ENCODE peak calls at places on chromosomes 1 and 21, in four cellular contexts. L is uterus, G is PC-3, V is adrenal gland. E is an unnamed sample. For H3K36me3, the result is how much of the 10 kb centered on the place peaks cover.

GRCh38 chr1:220906561-220907334 is 27.5 kb downstream of the HLX start:
- DNase-seq in L (no peak), G (peak), V (no peak), E (peak)

GRCh38 chr1:94922756-94923465 is 4.0 kb downstream of the CNN3 start:
- DNase-seq in L (no peak), G (no peak), V (no peak), E (no peak)

GRCh38 chr1:85091647-85092295 is 43.5 kb upstream of the MCOLN3 start:
- DNase-seq in L (no peak), G (no peak), V (no peak), E (no peak)

GRCh38 chr1:94801919-94802546 is 18.1 kb upstream of the SLC44A3 start:
- DNase-seq in L (peak), G (peak), V (peak), E (no peak)

GRCh38 chr1:1280782-1281481 is 696 bp downstream of the SCNN1D start:
- DNase-seq in L (no peak), G (no peak), V (no peak), E (no peak)

GRCh38 chr1:20727746-20728316 is 4.7 kb downstream of the SH2D5 start:
- DNase-seq in L (no peak), G (no peak), V (no peak), E (no peak)

GRCh38 chr1:203534526-203534925 is 40.6 kb downstream of the OPTC start:
- DNase-seq in L (peak), G (peak), V (peak), E (peak)

GRCh38 chr1:107785506-107786213 is 179.3 kb downstream of the VAV3 start:
- DNase-seq in L (no peak), G (no peak), V (no peak), E (no peak)

GRCh38 chr21:40433575-40433974 is 413.4 kb downstream of the DSCAM start:
- DNase-seq in L (no peak), G (no peak), V (no peak), E (no peak)

GRCh38 chr1:225378880-225379279 is 49.0 kb downstream of the LBR start:
- DNase-seq in L (no peak), G (peak), V (no peak), E (no peak)

GRCh38 chr21:35086357-35086756 is 37.3 kb upstream of the RUNX1 start:
- DNase-seq in L (no peak), G (peak), V (no peak), E (no peak)

GRCh38 chr1:201648911-201649775 is 110.2 kb downstream of the NAV1 start:
- DNase-seq in L (peak), G (no peak), V (no peak), E (peak)

GRCh38 chr1:74729741-74730478 is 2.9 kb downstream of the CRYZ start:
- DNase-seq in L (no peak), G (peak), V (no peak), E (peak)

GRCh38 chr21:39022901-39023693 is 160.2 kb downstream of the PSMG1 start:
- DNase-seq in L (peak), G (no peak), V (peak), E (no peak)

GRCh38 chr1:47710075-47711071 is 272.5 kb downstream of the FOXD2 start:
- DNase-seq in L (peak), G (peak), V (peak), E (peak)

GRCh38 chr1:86976664-86977063 is 62.2 kb downstream of the HS2ST1 start:
- DNase-seq in L (no peak), G (no peak), V (no peak), E (no peak)

GRCh38 chr1:44318097-44319088 is 36.7 kb downstream of the ERI3 start:
- DNase-seq in L (peak), G (peak), V (peak), E (peak)

GRCh38 chr21:45601551-45601950 is 42.0 kb upstream of the PCBP3 start:
- DNase-seq in L (peak), G (no peak), V (no peak), E (no peak)

GRCh38 chr1:156584813-156585212 is 5.3 kb downstream of the TTC24 start:
- DNase-seq in L (no peak), G (peak), V (no peak), E (no peak)

GRCh38 chr1:24112381-24113169 is 640 bp upstream of the MYOM3 start:
- DNase-seq in L (peak), G (peak), V (peak), E (peak)

GRCh38 chr1:244273845-244274619 is 177.7 kb downstream of the ADSS2 start:
- DNase-seq in L (peak), G (peak), V (peak), E (peak)

GRCh38 chr1:28185071-28185470 is 8.6 kb upstream of the PTAFR start:
- DNase-seq in L (no peak), G (no peak), V (no peak), E (no peak)

GRCh38 chr1:15936025-15936424 is 39.9 kb downstream of the ZBTB17 start:
- DNase-seq in L (no peak), G (no peak), V (no peak), E (no peak)

GRCh38 chr1:154329551-154330131 is 4.3 kb downstream of the ATP8B2 start:
- DNase-seq in L (no peak), G (no peak), V (no peak), E (no peak)

GRCh38 chr1:52676249-52676903 is 21.8 kb downstream of the COA7 start:
- DNase-seq in L (no peak), G (no peak), V (peak), E (no peak)

GRCh38 chr1:16458801-16459200 is 18.3 kb downstream of the NECAP2 start:
- DNase-seq in L (no peak), G (no peak), V (no peak), E (no peak)

GRCh38 chr1:110346690-110347089 is 7.5 kb downstream of the RBM15 start:
- DNase-seq in L (no peak), G (no peak), V (no peak), E (no peak)
- H3K36me3 ChIP-seq in L (under half), G (half or more), V (under half), E (half or more)

DNA sequence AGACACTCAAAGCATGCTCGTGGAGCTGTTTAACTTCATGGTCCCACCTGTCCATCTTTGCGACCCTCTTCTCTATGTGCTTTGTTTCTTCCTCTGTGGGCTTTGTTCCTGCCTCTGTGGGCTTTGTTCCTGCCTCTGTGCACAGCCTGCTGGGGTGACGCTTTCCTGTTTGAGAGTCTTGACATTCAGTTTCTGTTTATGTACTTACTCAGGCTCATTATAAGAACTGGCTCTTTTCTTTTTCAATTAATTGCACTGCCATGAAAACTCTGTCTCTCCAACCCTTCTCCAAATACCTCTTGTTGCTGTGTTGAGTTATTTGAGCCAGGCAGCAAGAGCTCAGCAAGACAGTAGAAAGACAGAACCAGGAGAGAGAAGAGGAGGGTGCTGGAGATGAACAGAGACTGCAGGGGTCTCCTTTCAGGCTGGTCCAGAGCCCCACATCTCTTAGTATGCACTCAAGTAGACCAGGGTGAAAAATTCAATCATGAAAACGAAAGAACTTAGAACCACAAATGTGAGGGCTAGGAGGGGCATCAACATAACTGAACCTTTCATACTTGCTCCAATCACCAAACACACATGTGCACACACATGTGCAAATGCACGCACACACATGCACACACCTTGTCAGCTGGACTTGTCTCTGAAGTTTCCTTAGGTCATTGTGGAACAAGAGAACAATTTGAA is 88.3 kb upstream of the SGIP1 start:
- DNase-seq in L (no peak), G (no peak), V (no peak), E (no peak)
- H3K4me3 ChIP-seq in L (no peak), G (no peak), V (no peak), E (no peak)

DNA sequence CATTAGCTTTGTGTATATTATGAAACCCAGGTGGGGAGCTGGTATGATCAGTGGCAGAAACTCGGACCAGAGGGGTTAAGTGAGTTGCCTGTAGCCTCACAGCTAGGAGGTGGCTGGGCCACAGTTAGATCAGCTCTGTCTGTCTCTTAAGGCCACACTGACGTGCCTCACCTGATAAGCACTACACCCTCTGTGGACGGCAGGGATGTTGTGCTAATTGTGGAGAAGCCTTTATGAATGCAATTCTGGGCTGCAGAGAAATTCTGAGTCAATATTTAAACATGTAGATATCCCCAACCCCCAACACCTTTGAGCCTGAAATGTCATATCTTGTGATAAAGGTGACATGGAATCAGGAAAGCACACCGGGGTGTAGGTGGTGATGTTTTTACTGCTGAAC is 88.4 kb downstream of the KCNJ6 start:
- DNase-seq in L (no peak), G (no peak), V (no peak), E (no peak)
- H3K36me3 ChIP-seq in L (under half), G (under half), V (under half), E (under half)

GRCh38 chr1:178802873-178803272 is 68.0 kb downstream of the ANGPTL1 start:
- DNase-seq in L (no peak), G (no peak), V (no peak), E (no peak)
- H3K4me3 ChIP-seq in L (no peak), G (no peak), V (no peak), E (no peak)